ENCODE peak calls at places on chromosomes 16 and 17, in five cellular contexts. One of them, this sample, is unnamed.

GRCh38 chr16:50265260-50265659 is 1.1 kb upstream of the ADCY7 start:
- DNase-seq in K562: peak; percentile 53
- DNase-seq in H1: no peak
- DNase-seq in GM12878: no peak
- DNase-seq in HepG2: peak; percentile 69
- DNase-seq in this sample: peak; percentile 62

GRCh38 chr16:27977966-27978365 is 85.5 kb downstream of the GSG1L start:
- DNase-seq in K562: no peak
- DNase-seq in H1: no peak
- DNase-seq in GM12878: no peak
- DNase-seq in HepG2: no peak
- DNase-seq in this sample: no peak

GRCh38 chr17:44829558-44830358 is at the start of gene GJC1:
- DNase-seq in K562: peak; percentile 71
- DNase-seq in H1: peak; percentile 83
- DNase-seq in GM12878: no peak
- DNase-seq in HepG2: no peak
- DNase-seq in this sample: peak; percentile 91

GRCh38 chr17:17366941-17367885 is 64.0 kb downstream of the NT5M start:
- DNase-seq in K562: no peak
- DNase-seq in H1: no peak
- DNase-seq in GM12878: no peak
- DNase-seq in HepG2: no peak
- DNase-seq in this sample: no peak

GRCh38 chr16:969508-970378 is 1.0 kb downstream of the LMF1 start:
- DNase-seq in K562: peak; percentile 54
- DNase-seq in H1: peak; percentile 67
- DNase-seq in GM12878: no peak
- DNase-seq in HepG2: no peak
- DNase-seq in this sample: no peak

GRCh38 chr16:50296807-50297206 is 30.5 kb downstream of the ADCY7 start:
- DNase-seq in K562: no peak
- DNase-seq in H1: no peak
- DNase-seq in GM12878: no peak
- DNase-seq in HepG2: no peak
- DNase-seq in this sample: no peak

GRCh38 chr16:60001523-60001922 is 1267.4 kb upstream of the GOT2 start:
- DNase-seq in K562: no peak
- DNase-seq in H1: no peak
- DNase-seq in GM12878: no peak
- DNase-seq in HepG2: no peak
- DNase-seq in this sample: no peak

GRCh38 chr16:27365142-27366089 is 36.6 kb upstream of the IL21R start:
- DNase-seq in K562: no peak
- DNase-seq in H1: no peak
- DNase-seq in GM12878: no peak
- DNase-seq in HepG2: peak; percentile 58
- DNase-seq in this sample: no peak

GRCh38 chr16:24543949-24544348 is 4.6 kb downstream of the RBBP6 start:
- DNase-seq in K562: no peak
- DNase-seq in H1: no peak
- DNase-seq in GM12878: no peak
- DNase-seq in HepG2: no peak
- DNase-seq in this sample: no peak

GRCh38 chr16:57413301-57413730 is 8.7 kb downstream of the CCL17 start:
- DNase-seq in K562: no peak
- DNase-seq in H1: no peak
- DNase-seq in GM12878: peak; percentile 52
- DNase-seq in HepG2: no peak
- DNase-seq in this sample: no peak

GRCh38 chr17:71163121-71163812 is 957.6 kb upstream of the SOX9 start:
- DNase-seq in K562: no peak
- DNase-seq in H1: no peak
- DNase-seq in GM12878: no peak
- DNase-seq in HepG2: no peak
- DNase-seq in this sample: no peak

GRCh38 chr16:4752351-4753100 is 14.4 kb downstream of the ZNF500 start:
- DNase-seq in K562: no peak
- DNase-seq in H1: no peak
- DNase-seq in GM12878: no peak
- DNase-seq in HepG2: no peak
- DNase-seq in this sample: no peak

GRCh38 chr16:67641779-67642708 is 2.9 kb upstream of the CARMIL2 start:
- DNase-seq in K562: no peak
- DNase-seq in H1: no peak
- DNase-seq in GM12878: no peak
- DNase-seq in HepG2: no peak
- DNase-seq in this sample: no peak

GRCh38 chr17:58092797-58093385 is 9.7 kb downstream of the DYNLL2 start:
- DNase-seq in K562: no peak
- DNase-seq in H1: no peak
- DNase-seq in GM12878: no peak
- DNase-seq in HepG2: no peak
- DNase-seq in this sample: no peak

GRCh38 chr16:1773703-1774455 is 945 bp upstream of the MRPS34 start:
- DNase-seq in K562: no peak
- DNase-seq in H1: no peak
- DNase-seq in GM12878: no peak
- DNase-seq in HepG2: no peak
- DNase-seq in this sample: no peak

GRCh38 chr16:22380529-22380928 is 6.1 kb upstream of the CDR2 start:
- DNase-seq in K562: no peak
- DNase-seq in H1: no peak
- DNase-seq in GM12878: no peak
- DNase-seq in HepG2: no peak
- DNase-seq in this sample: no peak

GRCh38 chr17:73210002-73210678 is 17.3 kb downstream of the COG1 start:
- DNase-seq in K562: peak; percentile 69
- DNase-seq in H1: no peak
- DNase-seq in GM12878: no peak
- DNase-seq in HepG2: no peak
- DNase-seq in this sample: peak; percentile 80

GRCh38 chr17:17792551-17793377 is 44.0 kb downstream of the SREBF1 start:
- DNase-seq in K562: peak; percentile 21
- DNase-seq in H1: no peak
- DNase-seq in GM12878: no peak
- DNase-seq in HepG2: no peak
- DNase-seq in this sample: peak; percentile 84

GRCh38 chr16:66427871-66428681 is 981 bp downstream of the BEAN1 start:
- DNase-seq in K562: no peak
- DNase-seq in H1: peak; percentile 73
- DNase-seq in GM12878: no peak
- DNase-seq in HepG2: no peak
- DNase-seq in this sample: peak; percentile 72

GRCh38 chr17:66737524-66737923 is 97.4 kb upstream of the CACNG5 start:
- DNase-seq in K562: no peak
- DNase-seq in H1: no peak
- DNase-seq in GM12878: no peak
- DNase-seq in HepG2: no peak
- DNase-seq in this sample: no peak

GRCh38 chr17:21453144-21453982 is 77.2 kb downstream of the KCNJ12 start:
- DNase-seq in K562: no peak
- DNase-seq in H1: no peak
- DNase-seq in GM12878: no peak
- DNase-seq in HepG2: no peak
- DNase-seq in this sample: peak; percentile 63

GRCh38 chr16:1767116-1767994 is 4.0 kb downstream of the NME3 start:
- DNase-seq in K562: no peak
- DNase-seq in H1: no peak
- DNase-seq in GM12878: no peak
- DNase-seq in HepG2: no peak
- DNase-seq in this sample: no peak

GRCh38 chr17:78414178-78415162 is 36.0 kb downstream of the PGS1 start:
- DNase-seq in K562: no peak
- DNase-seq in H1: no peak
- DNase-seq in GM12878: no peak
- DNase-seq in HepG2: no peak
- DNase-seq in this sample: no peak

GRCh38 chr16:74717367-74717766 is 16.7 kb upstream of the MLKL start:
- DNase-seq in K562: no peak
- DNase-seq in H1: no peak
- DNase-seq in GM12878: no peak
- DNase-seq in HepG2: no peak
- DNase-seq in this sample: peak; percentile 11

GRCh38 chr17:17401271-17401781 is 75.5 kb upstream of the MED9 start:
- DNase-seq in K562: peak; percentile 41
- DNase-seq in H1: peak; percentile 70
- DNase-seq in GM12878: no peak
- DNase-seq in HepG2: peak; percentile 56
- DNase-seq in this sample: no peak

GRCh38 chr17:81890447-81891302 is 711 bp downstream of the ALYREF start:
- DNase-seq in K562: peak; percentile 80
- DNase-seq in H1: no peak
- DNase-seq in GM12878: no peak
- DNase-seq in HepG2: no peak
- DNase-seq in this sample: peak; percentile 76

GRCh38 chr16:15519767-15520166 is 85.4 kb downstream of the BMERB1 start:
- DNase-seq in K562: no peak
- DNase-seq in H1: no peak
- DNase-seq in GM12878: no peak
- DNase-seq in HepG2: no peak
- DNase-seq in this sample: no peak

DNA sequence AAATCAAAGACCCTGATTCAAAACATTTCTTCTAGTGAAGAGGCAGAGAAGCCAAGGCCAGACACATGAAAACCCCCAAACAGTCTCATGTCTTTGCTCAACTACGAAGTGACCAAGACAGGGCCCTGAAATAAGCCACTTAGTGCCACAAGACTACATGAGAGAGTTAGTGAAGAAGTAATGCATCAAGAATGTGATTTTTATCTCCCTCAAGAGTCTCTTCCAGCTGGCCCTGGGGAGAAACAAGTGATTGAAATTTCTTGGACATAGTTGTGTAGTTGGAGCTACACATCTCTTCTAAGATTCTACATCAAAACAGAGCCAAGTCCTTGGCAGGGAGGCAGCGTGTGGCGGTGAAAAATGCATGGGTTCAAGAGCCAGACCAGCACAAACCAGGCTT is 30.5 kb downstream of the LYRM1 start:
- DNase-seq in K562: no peak
- DNase-seq in H1: no peak
- DNase-seq in GM12878: no peak
- DNase-seq in HepG2: no peak
- DNase-seq in this sample: no peak
- H2AFZ ChIP-seq in K562: no peak overlapping the region
- H2AFZ ChIP-seq in H1: no peak overlapping the region
- H2AFZ ChIP-seq in GM12878: no peak overlapping the region
- H2AFZ ChIP-seq in HepG2: no peak overlapping the region
- H2AFZ ChIP-seq in this sample: no peak overlapping the region

GRCh38 chr17:34672176-34672785 is 92.9 kb downstream of the TMEM132E start:
- DNase-seq in K562: no peak
- DNase-seq in H1: no peak
- DNase-seq in GM12878: no peak
- DNase-seq in HepG2: no peak
- DNase-seq in this sample: no peak
- TF ChIP-seq CHD2 in K562: no peak
- TF ChIP-seq CHD2 in H1: no peak
- TF ChIP-seq CHD2 in GM12878: no peak
- TF ChIP-seq CHD2 in HepG2: no peak
- TF ChIP-seq CHD2 in this sample: no peak

GRCh38 chr17:40097931-40098845 is 2.2 kb downstream of the NR1D1 start:
- DNase-seq in K562: peak; percentile 47
- DNase-seq in H1: no peak
- DNase-seq in GM12878: no peak
- DNase-seq in HepG2: peak; percentile 93
- DNase-seq in this sample: no peak

GRCh38 chr17:40099627-40100418 is 566 bp downstream of the NR1D1 start:
- DNase-seq in K562: no peak
- DNase-seq in H1: no peak
- DNase-seq in GM12878: no peak
- DNase-seq in HepG2: no peak
- DNase-seq in this sample: no peak

GRCh38 chr17:40100669-40101366 is 429 bp upstream of the NR1D1 start:
- DNase-seq in K562: peak; percentile 88
- DNase-seq in H1: peak; percentile 94
- DNase-seq in GM12878: peak; percentile 82
- DNase-seq in HepG2: peak; percentile 99
- DNase-seq in this sample: peak; percentile 95

GRCh38 chr17:40100419-40100668 is at the start of gene NR1D1:
- DNase-seq in K562: no peak
- DNase-seq in H1: no peak
- DNase-seq in GM12878: no peak
- DNase-seq in HepG2: no peak
- DNase-seq in this sample: no peak

DNA sequence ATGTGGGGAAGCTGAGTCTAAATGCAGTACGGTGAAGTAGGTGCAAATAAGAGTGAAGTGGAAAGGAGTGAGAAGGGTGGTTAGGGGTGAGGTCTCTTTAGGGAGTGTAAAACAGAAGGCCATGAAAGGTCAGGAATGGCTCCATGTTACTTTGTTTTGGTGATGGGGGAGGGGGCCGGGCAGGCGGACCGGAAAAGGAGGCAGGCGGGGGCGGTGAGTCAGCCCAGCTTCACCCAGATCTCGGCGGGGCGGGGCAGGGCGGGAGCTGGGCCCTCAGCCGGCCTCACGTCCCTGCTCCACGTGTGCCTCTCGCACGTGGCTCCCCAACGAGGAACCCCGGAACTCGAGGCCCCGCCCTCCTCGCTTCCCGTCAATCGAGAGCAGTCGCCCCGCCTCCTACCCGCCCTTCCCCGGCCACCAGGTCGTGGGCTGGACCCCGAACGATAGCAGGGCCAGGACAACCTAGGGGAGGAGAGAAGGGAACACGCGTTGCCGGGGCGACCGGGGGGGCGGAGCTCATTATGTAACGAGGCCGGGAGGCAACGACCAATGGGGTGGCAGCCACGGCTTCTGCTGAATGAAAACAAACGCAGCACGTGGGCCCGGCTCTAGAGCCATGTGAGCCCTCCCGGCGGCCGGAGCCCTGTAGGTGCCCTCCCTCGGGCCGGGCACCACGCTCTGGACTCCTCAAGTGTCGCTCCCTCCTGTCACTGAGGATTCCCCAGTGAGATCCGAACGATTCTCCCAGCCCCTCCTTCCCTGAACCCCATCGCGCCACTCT is 1.4 kb downstream of the NR1D1 start:
- DNase-seq in K562: peak; percentile 97
- DNase-seq in H1: peak; percentile 97
- DNase-seq in GM12878: peak; percentile 97
- DNase-seq in HepG2: peak; percentile 99
- DNase-seq in this sample: peak; percentile 97
- H2AFZ ChIP-seq in K562: peak overlapping the region; percentile 93
- H2AFZ ChIP-seq in H1: no peak overlapping the region
- H2AFZ ChIP-seq in GM12878: peak overlapping the region; percentile 75
- H2AFZ ChIP-seq in HepG2: no peak overlapping the region
- H2AFZ ChIP-seq in this sample: no peak overlapping the region

DNA sequence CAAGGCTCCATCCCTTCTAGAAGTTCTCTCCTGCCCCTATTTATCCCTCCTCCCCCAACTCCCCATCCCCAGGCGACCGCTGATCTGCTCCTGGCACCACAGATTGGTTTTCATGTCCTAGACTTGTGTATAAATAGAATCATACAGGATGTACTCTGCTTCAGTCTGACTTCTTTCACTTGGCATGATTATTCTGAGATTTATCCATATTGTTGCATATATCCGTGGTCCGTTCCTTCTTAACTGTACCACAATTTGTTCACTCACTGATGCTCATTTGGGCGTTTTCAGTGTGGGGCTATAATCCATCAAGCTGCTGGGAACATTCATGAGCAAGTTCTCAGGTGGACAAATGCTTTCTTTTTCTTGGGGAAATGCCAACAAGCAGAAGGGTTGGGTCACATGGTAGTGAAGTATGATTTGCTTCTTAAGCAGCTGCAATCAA is 23.9 kb downstream of the PITPNM3 start:
- DNase-seq in K562: no peak
- DNase-seq in H1: no peak
- DNase-seq in GM12878: no peak
- DNase-seq in HepG2: no peak
- DNase-seq in this sample: no peak
- TF ChIP-seq CHD2 in K562: no peak
- TF ChIP-seq CHD2 in H1: no peak
- TF ChIP-seq CHD2 in GM12878: no peak
- TF ChIP-seq CHD2 in HepG2: no peak
- TF ChIP-seq CHD2 in this sample: no peak